ENCODE peak calls at places on chromosomes 16 and 17, in nine cellular contexts. L, R, T, W, N, B, E, Q and P are unnamed samples. For H3K4me1 and H3K9me3, the result is how much of the 10 kb centered on the place peaks cover.

GRCh38 chr16:24689128-24689527 is 40.3 kb upstream of the TNRC6A start:
- DNase-seq in L (no peak), R (no peak), T (peak), W (no peak), N (no peak), B (no peak), E (no peak), Q (no peak), P (no peak)

GRCh38 chr17:7559307-7560171 is 989 bp downstream of the TNFSF13 start:
- DNase-seq in L (no peak), R (no peak), T (no peak), W (no peak), N (peak), B (peak), E (no peak), Q (peak), P (peak)

GRCh38 chr17:27800522-27800921 is at the start of gene NOS2:
- DNase-seq in L (no peak), R (no peak), T (no peak), W (no peak), N (no peak), B (no peak), E (no peak), Q (no peak), P (no peak)

GRCh38 chr16:4052801-4053662 is 63.2 kb downstream of the ADCY9 start:
- DNase-seq in L (peak), R (no peak), T (no peak), W (peak), N (peak), B (no peak), E (no peak), Q (peak), P (peak)

GRCh38 chr17:53950858-53951250 is 128.1 kb downstream of the KIF2B start:
- DNase-seq in L (no peak), R (no peak), T (no peak), W (no peak), N (no peak), B (no peak), E (no peak), Q (no peak), P (no peak)

GRCh38 chr17:61474235-61474927 is 22.2 kb downstream of the TBX4 start:
- DNase-seq in L (no peak), R (no peak), T (no peak), W (no peak), N (no peak), B (no peak), E (no peak), Q (no peak), P (peak)

GRCh38 chr16:88561485-88562369 is 8.5 kb upstream of the ZC3H18 start:
- DNase-seq in L (no peak), R (peak), T (peak), W (no peak), N (peak), B (peak), E (no peak), Q (peak), P (peak)

GRCh38 chr17:2946130-2946529 is 117.3 kb downstream of the OR1D5 start:
- DNase-seq in L (no peak), R (no peak), T (no peak), W (no peak), N (no peak), B (no peak), E (no peak), Q (no peak), P (no peak)

GRCh38 chr17:48542956-48543853 is 1.7 kb downstream of the HOXB2 start:
- DNase-seq in L (peak), R (peak), T (peak), W (no peak), N (no peak), B (no peak), E (no peak), Q (no peak), P (no peak)

GRCh38 chr17:36731806-36732205 is 130.4 kb downstream of the MRM1 start:
- DNase-seq in L (no peak), R (no peak), T (no peak), W (no peak), N (no peak), B (no peak), E (no peak), Q (no peak), P (no peak)

GRCh38 chr17:16938031-16938430 is 33.9 kb downstream of the TNFRSF13B start:
- DNase-seq in L (no peak), R (no peak), T (no peak), W (no peak), N (no peak), B (peak), E (no peak), Q (no peak), P (no peak)

GRCh38 chr17:34533811-34534527 is 45.4 kb upstream of the TMEM132E start:
- DNase-seq in L (no peak), R (no peak), T (no peak), W (no peak), N (no peak), B (no peak), E (no peak), Q (no peak), P (no peak)

GRCh38 chr17:76353004-76353598 is 615 bp downstream of the PRPSAP1 start:
- DNase-seq in L (peak), R (no peak), T (no peak), W (no peak), N (peak), B (peak), E (no peak), Q (peak), P (peak)

GRCh38 chr16:70510216-70510615 is 13.1 kb downstream of the COG4 start:
- DNase-seq in L (no peak), R (no peak), T (no peak), W (no peak), N (no peak), B (no peak), E (no peak), Q (no peak), P (no peak)

GRCh38 chr17:34579017-34579946 is at the start of gene TMEM132E:
- DNase-seq in L (no peak), R (no peak), T (peak), W (no peak), N (peak), B (peak), E (no peak), Q (peak), P (peak)

GRCh38 chr16:89197033-89197632 is 3.2 kb downstream of the SLC22A31 start:
- DNase-seq in L (peak), R (no peak), T (no peak), W (no peak), N (no peak), B (no peak), E (no peak), Q (no peak), P (no peak)

GRCh38 chr17:52156576-52156975 is 1.9 kb downstream of the CA10 start:
- DNase-seq in L (no peak), R (no peak), T (no peak), W (no peak), N (no peak), B (no peak), E (no peak), Q (no peak), P (no peak)

GRCh38 chr17:65823713-65824112 is 262.3 kb upstream of the AXIN2 start:
- DNase-seq in L (no peak), R (no peak), T (no peak), W (no peak), N (no peak), B (no peak), E (no peak), Q (no peak), P (no peak)

GRCh38 chr17:29434550-29434949 is 44.4 kb downstream of the TAOK1 start:
- DNase-seq in L (no peak), R (no peak), T (no peak), W (no peak), N (no peak), B (no peak), E (no peak), Q (no peak), P (no peak)

GRCh38 chr17:65487161-65487560 is 74.3 kb downstream of the AXIN2 start:
- DNase-seq in L (no peak), R (no peak), T (no peak), W (no peak), N (no peak), B (no peak), E (no peak), Q (no peak), P (no peak)

GRCh38 chr17:64632193-64632592 is 29.9 kb downstream of the SMURF2 start:
- DNase-seq in L (no peak), R (no peak), T (no peak), W (no peak), N (no peak), B (no peak), E (no peak), Q (no peak), P (no peak)

GRCh38 chr16:17312100-17312732 is 158.5 kb downstream of the XYLT1 start:
- DNase-seq in L (no peak), R (no peak), T (no peak), W (no peak), N (peak), B (peak), E (no peak), Q (no peak), P (peak)

GRCh38 chr16:64626771-64627170 is 495.1 kb downstream of the CDH11 start:
- DNase-seq in L (no peak), R (no peak), T (no peak), W (no peak), N (no peak), B (no peak), E (no peak), Q (no peak), P (no peak)

GRCh38 chr17:74271902-74272563 is 2.0 kb upstream of the DNAI2 start:
- DNase-seq in L (no peak), R (no peak), T (no peak), W (no peak), N (no peak), B (no peak), E (no peak), Q (no peak), P (no peak)

GRCh38 chr17:70929226-70929625 is 759.9 kb downstream of the KCNJ2 start:
- DNase-seq in L (no peak), R (no peak), T (no peak), W (no peak), N (no peak), B (no peak), E (no peak), Q (no peak), P (no peak)

GRCh38 chr16:35862242-35862641 is 2402.8 kb downstream of the TP53TG3F start:
- DNase-seq in L (no peak), R (no peak), T (no peak), W (no peak), N (no peak), B (no peak), E (no peak), Q (no peak), P (no peak)

GRCh38 chr16:16083421-16084156 is 134.2 kb downstream of the ABCC1 start:
- DNase-seq in L (no peak), R (no peak), T (peak), W (no peak), N (no peak), B (no peak), E (no peak), Q (no peak), P (no peak)

GRCh38 chr17:21174719-21175118 is 39.2 kb downstream of the TMEM11 start:
- DNase-seq in L (no peak), R (peak), T (no peak), W (no peak), N (no peak), B (peak), E (no peak), Q (no peak), P (no peak)

GRCh38 chr17:45917081-45917480 is 22.7 kb downstream of the MAPT start:
- DNase-seq in L (no peak), R (no peak), T (no peak), W (no peak), N (no peak), B (no peak), E (no peak), Q (no peak), P (no peak)

GRCh38 chr16:31700200-31700529 is 172.5 kb downstream of the AHSP start:
- DNase-seq in L (no peak), R (no peak), T (no peak), W (no peak), N (no peak), B (no peak), E (no peak), Q (no peak), P (no peak)

GRCh38 chr17:30921544-30922196 is at the start of gene ADAP2:
- DNase-seq in L (peak), R (no peak), T (peak), W (no peak), N (peak), B (peak), E (no peak), Q (peak), P (peak)

GRCh38 chr17:14808425-14808824 is 456.7 kb downstream of the PMP22 start:
- DNase-seq in L (no peak), R (no peak), T (no peak), W (no peak), N (no peak), B (no peak), E (no peak), Q (no peak), P (no peak)

GRCh38 chr17:16273499-16273898 is 56.5 kb downstream of the PIGL start:
- DNase-seq in L (no peak), R (no peak), T (no peak), W (no peak), N (no peak), B (no peak), E (no peak), Q (no peak), P (no peak)

GRCh38 chr16:4290236-4290830 is 17.5 kb upstream of the TFAP4 start:
- DNase-seq in L (no peak), R (no peak), T (peak), W (peak), N (no peak), B (no peak), E (no peak), Q (no peak), P (no peak)

GRCh38 chr17:51442112-51442865 is 181.9 kb downstream of the UTP18 start:
- DNase-seq in L (no peak), R (no peak), T (no peak), W (no peak), N (no peak), B (no peak), E (no peak), Q (no peak), P (no peak)

GRCh38 chr16:86455116-86455515 is 55.2 kb upstream of the FOXF1 start:
- DNase-seq in L (no peak), R (no peak), T (no peak), W (no peak), N (no peak), B (no peak), E (no peak), Q (no peak), P (no peak)

GRCh38 chr16:11783319-11784047 is 13.6 kb downstream of the ZC3H7A start:
- DNase-seq in L (no peak), R (no peak), T (no peak), W (no peak), N (no peak), B (no peak), E (no peak), Q (no peak), P (no peak)

GRCh38 chr17:80791758-80792284 is 199.8 kb upstream of the CHMP6 start:
- DNase-seq in L (no peak), R (peak), T (peak), W (peak), N (peak), B (peak), E (no peak), Q (peak), P (no peak)
- H3K4me1 ChIP-seq in L (under half), R (under half), T (half or more), W (half or more), N (under half), B (under half), E (under half), Q (under half), P (under half)

GRCh38 chr16:81686391-81687182 is 92.5 kb upstream of the PLCG2 start:
- DNase-seq in L (no peak), R (no peak), T (no peak), W (no peak), N (no peak), B (no peak), E (no peak), Q (no peak), P (no peak)
- TF ChIP-seq POLR2A in L (no peak), R (no peak), T (no peak), W (no peak), N (no peak), B (no peak), E (no peak), Q (no peak), P (no peak)

GRCh38 chr16:2388875-2389433 is 40.3 kb upstream of the CCNF start:
- DNase-seq in L (no peak), R (no peak), T (peak), W (no peak), N (peak), B (peak), E (no peak), Q (no peak), P (peak)
- H3K9me3 ChIP-seq in L (under half), R (under half), T (under half), W (under half), N (under half), B (under half), E (under half), Q (under half), P (under half)

GRCh38 chr17:59373879-59374495 is 42.5 kb downstream of the YPEL2 start:
- DNase-seq in L (no peak), R (peak), T (no peak), W (peak), N (no peak), B (no peak), E (no peak), Q (no peak), P (no peak)
- H3K4me1 ChIP-seq in L (under half), R (under half), T (under half), W (half or more), N (half or more), B (half or more), E (under half), Q (under half), P (under half)

GRCh38 chr16:51237207-51237606 is 86.1 kb upstream of the SALL1 start:
- DNase-seq in L (no peak), R (no peak), T (no peak), W (no peak), N (no peak), B (no peak), E (no peak), Q (no peak), P (no peak)
- TF ChIP-seq POLR2A in L (no peak), R (no peak), T (no peak), W (no peak), N (no peak), B (no peak), E (no peak), Q (no peak), P (no peak)

DNA sequence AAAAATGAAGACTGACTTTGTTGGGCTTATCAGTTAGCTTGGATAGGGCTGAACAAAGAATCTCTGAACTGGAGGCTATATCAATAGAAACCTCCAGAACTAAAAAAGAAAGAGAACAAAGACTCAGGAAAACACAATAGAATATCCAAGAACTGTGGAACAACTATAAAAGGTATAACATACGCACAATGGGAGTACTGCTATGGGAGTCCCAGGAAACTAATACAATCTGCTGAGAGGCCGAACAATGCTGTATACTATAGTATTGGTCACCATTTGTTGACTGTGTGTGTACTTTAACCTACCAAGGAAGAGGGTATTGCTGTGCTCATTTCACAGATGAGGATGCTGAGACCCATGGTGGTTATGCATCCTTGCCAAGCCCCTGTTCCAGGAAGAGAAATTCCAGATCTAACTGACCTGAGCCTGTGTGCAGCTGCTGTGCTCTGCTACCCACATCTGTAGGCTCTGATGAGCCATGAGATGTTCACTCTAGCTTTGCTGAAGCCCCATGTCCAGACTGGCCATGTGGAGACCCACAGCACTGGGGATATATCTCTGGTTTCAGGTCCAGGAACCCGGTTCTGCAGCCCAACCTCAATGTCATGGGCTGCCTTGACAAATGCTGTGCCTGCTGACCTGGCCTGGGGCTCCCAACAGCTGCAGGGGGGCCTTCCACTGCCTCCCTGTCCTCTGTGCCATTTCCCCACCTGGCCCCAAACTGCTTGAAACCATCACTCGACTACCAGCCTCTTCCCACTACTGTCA is 254.3 kb upstream of the TNRC6C start:
- DNase-seq in L (no peak), R (no peak), T (no peak), W (no peak), N (no peak), B (no peak), E (no peak), Q (no peak), P (no peak)
- H3K9me3 ChIP-seq in L (under half), R (under half), T (half or more), W (under half), N (under half), B (under half), E (under half), Q (under half), P (under half)

DNA sequence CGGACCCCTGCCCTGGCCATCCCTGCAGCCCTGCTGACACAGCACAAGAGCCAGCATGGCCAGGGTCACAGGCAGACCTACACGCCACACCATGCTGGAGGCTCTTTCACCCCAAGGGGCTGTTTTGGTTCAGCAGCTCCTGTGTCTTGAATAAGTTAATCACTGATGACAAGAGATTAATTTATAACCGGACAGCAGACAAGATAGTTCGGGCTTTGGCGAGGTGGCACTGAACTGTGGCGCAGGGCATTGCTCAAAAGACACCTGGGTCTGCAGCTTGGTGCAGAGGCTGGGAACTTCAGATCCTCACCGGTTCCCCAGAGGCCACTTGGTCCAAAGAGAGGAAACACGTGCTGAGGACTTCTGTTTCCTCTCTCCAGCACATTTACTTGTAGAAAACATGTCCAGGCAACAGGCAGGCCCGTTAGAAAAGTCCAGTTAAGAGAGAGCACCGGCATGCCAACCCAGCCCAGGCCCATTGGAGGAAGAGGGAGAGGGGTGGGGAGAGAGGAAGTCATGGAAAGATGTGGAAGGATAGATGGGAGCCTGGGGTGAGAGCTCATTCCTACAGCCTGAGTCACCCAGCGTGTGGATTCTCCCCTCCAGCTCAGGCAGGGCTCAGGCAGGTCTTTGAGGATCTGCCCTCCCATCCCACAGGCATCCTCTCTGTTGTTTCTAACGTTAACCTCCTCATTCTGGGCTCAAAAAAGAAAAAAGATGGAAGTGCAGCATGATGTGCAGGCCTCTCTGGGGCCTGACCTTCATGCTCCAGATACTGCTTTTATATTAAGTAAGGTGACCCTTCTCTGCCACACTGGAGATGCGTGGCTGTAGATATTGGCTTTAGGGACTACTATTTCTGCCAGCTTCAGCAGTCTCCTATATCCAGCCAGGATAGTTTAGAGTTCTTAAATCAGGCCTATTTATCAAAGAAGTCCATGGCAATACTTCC is 80.0 kb upstream of the HNF1B start:
- DNase-seq in L (no peak), R (no peak), T (peak), W (no peak), N (no peak), B (no peak), E (no peak), Q (no peak), P (no peak)
- H3K4me1 ChIP-seq in L (under half), R (under half), T (half or more), W (under half), N (under half), B (under half), E (under half), Q (under half), P (under half)

GRCh38 chr17:81665205-81666091 is 957 bp downstream of the OXLD1 start:
- DNase-seq in L (no peak), R (no peak), T (peak), W (no peak), N (no peak), B (no peak), E (no peak), Q (no peak), P (no peak)
- TF ChIP-seq POLR2A in L (no peak), R (no peak), T (peak), W (no peak), N (no peak), B (no peak), E (no peak), Q (no peak), P (no peak)